ENCODE peak calls at places on chromosomes 1 and 21, in eight cellular contexts. W is lung, U is esophagus squamous epithelium, O is neural crest cell, A is astrocyte of the spinal cord, R is brain microvascular endothelial cell, H is HL-60, B is sigmoid colon. G is an unnamed sample.

GRCh38 chr1:152036316-152037216 is at the start of gene S100A11:
- DNase-seq in B (peak; percentile 95), W (peak; percentile 93), H (peak; percentile 91), A (peak; percentile 89), U (peak; percentile 27), R (peak; percentile 84), O (peak; percentile 59), G (peak; percentile 94)

GRCh38 chr1:192153276-192153675 is 5.0 kb upstream of the RGS18 start:
- DNase-seq in O (no peak), R (peak; percentile 7), B (no peak), H (no peak), U (no peak), W (no peak), A (peak; percentile 56), G (no peak)

GRCh38 chr1:9413143-9413876 is 120.6 kb downstream of the SPSB1 start:
- DNase-seq in H (peak; percentile 45), O (no peak), U (peak; percentile 9), R (peak; percentile 82), B (peak; percentile 89), A (peak; percentile 95), W (no peak), G (no peak)

GRCh38 chr21:37198989-37199924 is 67.9 kb downstream of the VPS26C start:
- DNase-seq in U (no peak), W (no peak), O (no peak), A (peak; percentile 74), H (no peak), B (no peak), R (peak; percentile 78), G (no peak)

GRCh38 chr1:160953030-160953429 is 1.6 kb downstream of the ITLN2 start:
- DNase-seq in U (no peak), B (no peak), R (no peak), H (no peak), O (no peak), W (no peak), A (no peak), G (no peak)

GRCh38 chr1:4935807-4936206 is 281.4 kb downstream of the AJAP1 start:
- DNase-seq in U (no peak), O (peak; percentile 3), H (no peak), R (no peak), A (no peak), B (no peak), W (no peak), G (no peak)

GRCh38 chr1:36858981-36859380 is 175.3 kb downstream of the GRIK3 start:
- DNase-seq in O (no peak), U (no peak), A (no peak), R (no peak), W (no peak), B (no peak), H (no peak), G (no peak)

GRCh38 chr1:165828103-165828558 is 717 bp downstream of the UCK2 start:
- DNase-seq in B (no peak), H (peak; percentile 68), R (no peak), U (no peak), A (no peak), O (peak; percentile 50), W (peak; percentile 28), G (peak; percentile 85)

GRCh38 chr1:234780531-234781162 is 170.7 kb upstream of the IRF2BP2 start:
- DNase-seq in O (no peak), H (no peak), A (no peak), U (no peak), W (no peak), R (no peak), B (no peak), G (peak; percentile 93)

GRCh38 chr1:209207701-209208286 is 375.7 kb upstream of the CAMK1G start:
- DNase-seq in H (no peak), B (peak; percentile 79), U (no peak), W (peak; percentile 46), A (peak; percentile 70), R (peak; percentile 66), O (peak; percentile 69), G (no peak)

GRCh38 chr1:91791691-91792392 is 94.1 kb downstream of the TGFBR3 start:
- DNase-seq in A (no peak), R (no peak), U (no peak), W (no peak), B (no peak), O (no peak), H (no peak), G (no peak)

GRCh38 chr21:29504751-29505321 is 206.1 kb downstream of the BACH1 start:
- DNase-seq in U (no peak), R (peak; percentile 78), W (no peak), O (no peak), H (no peak), A (peak; percentile 68), B (no peak), G (no peak)

GRCh38 chr1:28296401-28297220 is 32.2 kb upstream of the MED18 start:
- DNase-seq in H (no peak), R (no peak), O (peak; percentile 9), A (peak; percentile 15), B (peak; percentile 75), U (no peak), W (no peak), G (no peak)

DNA sequence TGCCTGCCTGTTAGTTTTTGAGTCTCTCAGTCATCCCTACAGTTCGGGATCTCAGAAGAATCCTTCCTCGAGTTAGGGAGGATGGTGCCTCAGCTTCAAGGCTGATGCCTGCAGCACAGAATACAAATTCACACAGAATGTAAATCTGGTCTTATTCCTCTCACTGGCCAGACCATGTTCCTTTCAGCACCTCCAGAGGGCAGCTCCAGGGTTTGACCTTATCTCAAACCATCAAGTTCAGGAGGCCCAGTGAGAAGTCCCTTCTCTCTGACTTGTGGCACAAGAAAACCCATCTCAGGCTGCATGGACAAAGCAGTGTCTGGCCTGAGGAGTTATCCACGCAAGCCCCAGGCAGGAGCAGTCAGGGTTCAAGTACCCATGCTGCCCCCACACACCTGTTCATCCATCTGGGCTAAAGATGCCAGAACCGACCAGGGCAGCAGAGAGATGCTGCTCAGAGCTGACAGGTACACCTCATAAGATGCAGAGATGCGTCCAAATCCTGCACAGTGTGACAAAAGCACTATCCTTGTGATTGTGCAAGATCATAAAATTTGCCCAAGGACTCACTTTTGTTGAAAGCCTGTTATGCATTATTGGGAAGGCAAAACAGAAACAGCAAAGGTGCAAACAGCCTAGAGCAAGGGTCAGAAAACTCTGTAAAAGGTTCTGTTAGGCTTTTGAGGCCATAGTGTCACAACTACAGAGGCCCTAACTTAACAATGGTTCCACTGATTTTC is 49.8 kb downstream of the BCAR3 start:
- DNase-seq in A (no peak), O (no peak), W (no peak), B (no peak), U (no peak), H (no peak), R (no peak), G (peak; percentile 54)
- TF ChIP-seq CTCF in A (peak; percentile 26), O (peak; percentile 27), W (no peak), B (no peak), U (no peak), H (no peak), R (peak; percentile 53), G (peak; percentile 32)

DNA sequence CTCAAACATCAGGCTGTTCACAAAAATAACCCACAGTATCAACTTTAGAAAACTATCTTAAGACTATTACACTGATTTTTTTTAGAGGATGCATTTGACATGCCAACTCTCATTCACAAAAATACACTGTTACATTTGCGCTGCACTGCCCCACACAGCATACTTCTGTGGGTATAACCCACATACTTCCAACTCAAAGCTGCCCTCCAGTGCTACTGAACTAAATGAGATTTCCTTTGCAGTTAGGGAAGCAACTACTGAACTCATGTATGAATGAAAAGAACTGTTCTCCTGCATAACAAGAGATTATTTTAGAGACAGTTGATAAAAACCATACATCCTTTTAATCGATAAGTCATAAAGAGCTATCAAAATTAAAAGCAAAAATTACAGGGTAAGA is 25.8 kb upstream of the GADD45A start:
- DNase-seq in W (no peak), R (no peak), H (no peak), A (no peak), U (no peak), O (no peak), B (no peak), G (no peak)
- TF ChIP-seq CTCF in W (no peak), R (no peak), H (no peak), A (no peak), U (no peak), O (no peak), B (no peak), G (no peak)

GRCh38 chr1:217630711-217631591 is at the start of the genes GPATCH2 and SPATA17:
- DNase-seq in A (peak; percentile 93), W (peak; percentile 79), H (peak; percentile 81), B (peak; percentile 85), U (peak; percentile 14), R (peak; percentile 86), O (peak; percentile 58), G (peak; percentile 91)
- TF ChIP-seq CTCF in A (no peak), W (no peak), H (no peak), B (peak; percentile 18), U (no peak), R (peak; percentile 48), O (peak; percentile 48), G (peak; percentile 45)

GRCh38 chr1:1345384-1345783 is 3.8 kb downstream of the DVL1 start:
- DNase-seq in A (no peak), W (no peak), O (no peak), H (no peak), R (no peak), B (no peak), U (no peak), G (no peak)

GRCh38 chr1:1343811-1344421 is 5.3 kb downstream of the DVL1 start:
- DNase-seq in W (no peak), U (no peak), R (no peak), B (no peak), H (no peak), O (no peak), A (no peak), G (no peak)

GRCh38 chr1:1346501-1346890 is 2.7 kb downstream of the DVL1 start:
- DNase-seq in O (no peak), A (no peak), H (no peak), R (no peak), W (no peak), U (no peak), B (no peak), G (no peak)

GRCh38 chr1:1345860-1346500 is 3.2 kb downstream of the DVL1 start:
- DNase-seq in A (no peak), R (no peak), W (no peak), O (no peak), U (no peak), B (no peak), H (no peak), G (no peak)

DNA sequence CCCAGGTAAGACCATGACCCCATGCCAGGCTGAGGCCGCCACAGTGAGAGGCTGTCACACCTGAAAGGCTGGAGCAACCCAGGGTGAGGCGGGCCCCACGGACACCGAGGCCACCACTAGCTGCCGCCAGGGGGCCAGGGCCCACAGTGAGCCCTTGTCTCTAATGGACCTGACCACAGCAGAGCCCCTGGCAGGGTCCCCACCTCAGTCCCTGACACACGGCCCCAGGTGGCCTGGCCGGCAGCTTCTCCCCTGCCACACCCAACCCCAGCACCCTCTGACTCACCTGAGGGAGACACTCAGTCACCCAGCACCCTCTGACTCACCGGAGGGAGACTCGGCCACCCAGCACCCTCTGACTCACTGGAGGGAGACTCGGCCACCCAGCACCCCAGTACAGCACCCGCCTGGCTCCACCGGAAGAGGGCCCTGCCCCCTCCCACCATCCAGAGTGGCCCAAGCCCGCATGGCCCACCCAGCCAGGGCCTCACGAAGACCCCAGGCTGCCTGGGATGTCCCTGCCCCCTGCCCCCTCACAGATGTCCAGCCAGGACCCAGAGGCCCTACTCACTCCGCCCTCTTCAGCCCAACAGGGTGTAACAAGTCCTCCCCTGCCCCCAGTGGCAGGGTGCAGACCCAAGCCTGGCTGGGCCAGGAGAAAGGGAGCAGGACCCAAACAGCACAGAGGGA is 4.4 kb downstream of the DVL1 start:
- DNase-seq in B (no peak), H (no peak), W (no peak), A (peak; percentile 56), O (no peak), R (peak; percentile 64), U (no peak), G (no peak)
- TF ChIP-seq CTCF in B (no peak), H (no peak), W (no peak), A (peak; percentile 57), O (peak; percentile 61), R (peak; percentile 77), U (no peak), G (peak; percentile 50)